ENCODE peak calls at places on chromosomes 7 and 10, in seven cellular contexts. K is heart left ventricle; R is HuH-7; C is activated T-cell treated with anti-CD3 and anti-CD28 coated beads, Interleukin-2, amount 50 U/mL, for 72 hours; U is GM13977; E is activated T-helper 1 cell treated with anti-CD3 and anti-CD28 coated beads, Interleukin-12 subunit alpha, Interleukin-12 subunit beta, Interleukin-2, Interleukin-4 antibody, amounts not matched to agents 30 ng/mL and 10 ng/mL and 1 ng/mL, durations not matched to agents 14 hours and 24 hours and 36 hours; A is GM20000. N is an unnamed sample.

GRCh38 chr10:5594271-5595036 is 69.7 kb downstream of the CALML3 start:
- DNase-seq in K (no peak), R (no peak), C (no peak), U (no peak), E (no peak), A (no peak), N (no peak)

GRCh38 chr10:118960166-118961090 is 69.1 kb upstream of the NANOS1 start:
- DNase-seq in K (no peak), R (no peak), C (no peak), U (no peak), E (no peak), A (no peak), N (no peak)

GRCh38 chr7:18866359-18867036 is 250.9 kb downstream of the TWIST1 start:
- DNase-seq in K (peak; percentile 77), R (no peak), C (peak; percentile 16), U (peak; percentile 16), E (peak; percentile 3), A (peak; percentile 28), N (no peak)

GRCh38 chr7:122290476-122290875 is 14.1 kb downstream of the FEZF1 start:
- DNase-seq in K (no peak), R (no peak), C (no peak), U (no peak), E (no peak), A (no peak), N (no peak)

GRCh38 chr7:22157552-22157951 is 199.4 kb downstream of the RAPGEF5 start:
- DNase-seq in K (no peak), R (no peak), C (no peak), U (no peak), E (no peak), A (no peak), N (no peak)

GRCh38 chr7:136617176-136617575 is 251.3 kb upstream of the CHRM2 start:
- DNase-seq in K (no peak), R (no peak), C (no peak), U (no peak), E (no peak), A (no peak), N (no peak)

GRCh38 chr10:67075381-67076001 is 149.7 kb downstream of the LRRTM3 start:
- DNase-seq in K (no peak), R (no peak), C (no peak), U (no peak), E (no peak), A (no peak), N (no peak)

GRCh38 chr10:26555719-26556368 is 117.7 kb downstream of the APBB1IP start:
- DNase-seq in K (peak; percentile 33), R (no peak), C (no peak), U (no peak), E (no peak), A (no peak), N (no peak)

GRCh38 chr10:21079330-21079658 is 182.2 kb upstream of the NEBL start:
- DNase-seq in K (no peak), R (no peak), C (no peak), U (no peak), E (no peak), A (no peak), N (no peak)

GRCh38 chr10:10032991-10033390 is 984.7 kb upstream of the CELF2 start:
- DNase-seq in K (no peak), R (no peak), C (no peak), U (no peak), E (no peak), A (no peak), N (no peak)

GRCh38 chr10:4981722-4982471 is 18.7 kb downstream of the AKR1C1 start:
- DNase-seq in K (peak; percentile 17), R (peak; percentile 36), C (peak; percentile 3), U (peak; percentile 4), E (no peak), A (peak; percentile 18), N (peak; percentile 45)

GRCh38 chr7:48298779-48299178 is 127.5 kb downstream of the ABCA13 start:
- DNase-seq in K (no peak), R (no peak), C (peak; percentile 63), U (peak; percentile 27), E (no peak), A (peak; percentile 13), N (no peak)

GRCh38 chr7:12207046-12207445 is 4.0 kb upstream of the TMEM106B start:
- DNase-seq in K (no peak), R (no peak), C (no peak), U (no peak), E (no peak), A (no peak), N (no peak)

GRCh38 chr10:5628366-5628765 is 38.0 kb downstream of the ASB13 start:
- DNase-seq in K (no peak), R (no peak), C (no peak), U (no peak), E (no peak), A (no peak), N (no peak)

GRCh38 chr7:158849553-158850389 is 6.6 kb upstream of the DYNC2I1 start:
- DNase-seq in K (no peak), R (no peak), C (no peak), U (no peak), E (no peak), A (no peak), N (no peak)

GRCh38 chr7:132117181-132117580 is 459.1 kb downstream of the PLXNA4 start:
- DNase-seq in K (no peak), R (no peak), C (no peak), U (no peak), E (no peak), A (no peak), N (no peak)

GRCh38 chr7:107079212-107079940 is 34.9 kb downstream of the PRKAR2B start:
- DNase-seq in K (no peak), R (no peak), C (no peak), U (no peak), E (no peak), A (no peak), N (no peak)

GRCh38 chr10:104406715-104407517 is 53.3 kb downstream of the CFAP58 start:
- DNase-seq in K (no peak), R (no peak), C (no peak), U (peak; percentile 16), E (no peak), A (peak; percentile 12), N (peak; percentile 37)

GRCh38 chr10:71742301-71743098 is 22.9 kb upstream of the C10orf105 start:
- DNase-seq in K (no peak), R (no peak), C (no peak), U (no peak), E (no peak), A (no peak), N (no peak)

GRCh38 chr7:46288010-46288409 is 366.9 kb upstream of the IGFBP3 start:
- DNase-seq in K (no peak), R (no peak), C (no peak), U (no peak), E (no peak), A (no peak), N (no peak)

GRCh38 chr10:93816123-93816747 is 58.5 kb downstream of the LGI1 start:
- DNase-seq in K (peak; percentile 34), R (peak; percentile 44), C (peak; percentile 27), U (peak; percentile 31), E (no peak), A (peak; percentile 50), N (peak; percentile 61)

GRCh38 chr7:66779669-66780408 is 39.3 kb downstream of the RABGEF1 start:
- DNase-seq in K (no peak), R (no peak), C (no peak), U (no peak), E (no peak), A (no peak), N (no peak)

GRCh38 chr10:42933454-42934340 is 143.2 kb upstream of the RET start:
- DNase-seq in K (peak; percentile 48), R (no peak), C (peak; percentile 23), U (no peak), E (no peak), A (no peak), N (no peak)

GRCh38 chr10:29039659-29040309 is 249.1 kb upstream of the LYZL1 start:
- DNase-seq in K (no peak), R (no peak), C (no peak), U (no peak), E (no peak), A (no peak), N (no peak)

GRCh38 chr10:131748191-131748590 is 152.6 kb upstream of the PPP2R2D start:
- DNase-seq in K (no peak), R (no peak), C (no peak), U (no peak), E (no peak), A (no peak), N (no peak)

GRCh38 chr7:151964951-151965350 is 8.7 kb downstream of the GALNTL5 start:
- DNase-seq in K (no peak), R (no peak), C (no peak), U (no peak), E (no peak), A (no peak), N (no peak)

GRCh38 chr7:113128028-113128427 is 9.7 kb upstream of the SMIM30 start:
- DNase-seq in K (no peak), R (no peak), C (no peak), U (no peak), E (no peak), A (no peak), N (no peak)

GRCh38 chr7:127650842-127651555 is 995 bp upstream of the SND1 start:
- DNase-seq in K (no peak), R (peak; percentile 56), C (no peak), U (peak; percentile 33), E (no peak), A (no peak), N (peak; percentile 53)

GRCh38 chr7:50119815-50120637 is 27.0 kb upstream of the ZPBP start:
- DNase-seq in K (no peak), R (no peak), C (peak; percentile 58), U (peak; percentile 7), E (peak; percentile 13), A (peak; percentile 36), N (peak; percentile 94)

GRCh38 chr7:27172823-27173411 is 1.2 kb downstream of the HOXA10 start:
- DNase-seq in K (no peak), R (no peak), C (no peak), U (no peak), E (no peak), A (no peak), N (no peak)

GRCh38 chr7:31095286-31096197 is 43.4 kb downstream of the ADCYAP1R1 start:
- DNase-seq in K (no peak), R (no peak), C (no peak), U (no peak), E (no peak), A (no peak), N (no peak)

GRCh38 chr10:5537684-5538083 is 12.9 kb downstream of the CALML3 start:
- DNase-seq in K (no peak), R (no peak), C (no peak), U (no peak), E (no peak), A (no peak), N (no peak)

GRCh38 chr10:78996449-78997129 is 72.2 kb upstream of the ZMIZ1 start:
- DNase-seq in K (no peak), R (no peak), C (no peak), U (no peak), E (no peak), A (no peak), N (no peak)

GRCh38 chr10:129446182-129446581 is 20.9 kb upstream of the MGMT start:
- DNase-seq in K (no peak), R (no peak), C (no peak), U (no peak), E (no peak), A (no peak), N (no peak)

GRCh38 chr7:129792721-129793120 is 160.0 kb downstream of the UBE2H start:
- DNase-seq in K (no peak), R (peak; percentile 11), C (no peak), U (no peak), E (no peak), A (no peak), N (no peak)

GRCh38 chr10:132939378-132939955 is 2.9 kb downstream of the CFAP46 start:
- DNase-seq in K (no peak), R (no peak), C (no peak), U (no peak), E (no peak), A (no peak), N (no peak)

N was measured in NAMALWA.